ENCODE peak calls at places on chromosomes 3 and 15, in eight cellular contexts. I is PC-9; X is testis; K is left ventricle myocardium inferior; Z is CD8-positive, alpha-beta T cell; C is AG04450; F is tibial nerve; D is heart right ventricle. M is an unnamed sample. For H3K27me3, the result is how much of the 10 kb centered on the place peaks cover.

GRCh38 chr3:182405752-182406151 is 387.6 kb upstream of the ATP11B start:
- DNase-seq in K (no peak), Z (no peak), F (no peak), I (no peak), X (no peak), D (no peak), C (no peak), M (no peak)

GRCh38 chr15:67253517-67254237 is 784 bp downstream of the AAGAB start:
- DNase-seq in C (no peak), D (no peak), Z (no peak), F (no peak), K (no peak), X (no peak), I (no peak), M (no peak)

GRCh38 chr15:65836665-65837064 is 32.6 kb upstream of the RAB11A start:
- DNase-seq in I (no peak), C (no peak), Z (no peak), X (no peak), K (no peak), D (no peak), F (no peak), M (no peak)

GRCh38 chr15:79124388-79124787 is 33.8 kb upstream of the RASGRF1 start:
- DNase-seq in K (no peak), D (no peak), F (no peak), I (no peak), X (no peak), C (no peak), Z (no peak), M (no peak)

GRCh38 chr15:83762367-83762766 is 108.4 kb downstream of the ADAMTSL3 start:
- DNase-seq in D (no peak), X (no peak), F (no peak), K (no peak), Z (no peak), I (no peak), C (no peak), M (no peak)

GRCh38 chr3:166829896-166830295 is 550.2 kb downstream of the ZBBX start:
- DNase-seq in Z (no peak), I (peak), F (no peak), C (no peak), X (no peak), D (no peak), K (no peak), M (no peak)

GRCh38 chr3:152474585-152474984 is 205.9 kb downstream of the MBNL1 start:
- DNase-seq in K (no peak), F (no peak), D (peak), C (no peak), X (peak), I (peak), Z (no peak), M (peak)

GRCh38 chr3:5039585-5039984 is 60.3 kb downstream of the BHLHE40 start:
- DNase-seq in C (no peak), I (no peak), X (no peak), Z (no peak), D (no peak), K (no peak), F (no peak), M (no peak)

GRCh38 chr3:180979949-180980348 is 9.6 kb downstream of the DNAJC19 start:
- DNase-seq in F (no peak), Z (no peak), I (no peak), D (no peak), X (no peak), K (no peak), C (no peak), M (no peak)

GRCh38 chr3:127690823-127691452 is 18.2 kb downstream of the ABTB1 start:
- DNase-seq in K (peak), C (no peak), X (peak), I (peak), F (no peak), D (no peak), Z (no peak), M (no peak)

GRCh38 chr3:99526927-99527326 is 111.5 kb upstream of the COL8A1 start:
- DNase-seq in Z (no peak), I (no peak), K (no peak), D (no peak), F (no peak), X (no peak), C (no peak), M (no peak)

GRCh38 chr3:9270704-9271103 is 21.3 kb upstream of the SRGAP3 start:
- DNase-seq in C (no peak), I (no peak), X (no peak), F (no peak), D (no peak), Z (no peak), K (no peak), M (no peak)

GRCh38 chr15:34271493-34271892 is 46.7 kb downstream of the EMC4 start:
- DNase-seq in C (peak), Z (no peak), X (no peak), F (no peak), K (no peak), I (peak), D (no peak), M (peak)

GRCh38 chr3:118846176-118846575 is 188.5 kb downstream of the IGSF11 start:
- DNase-seq in C (no peak), K (no peak), F (no peak), Z (no peak), X (no peak), I (no peak), D (no peak), M (no peak)

GRCh38 chr15:89828324-89829145 is 13.9 kb upstream of the ANPEP start:
- DNase-seq in F (peak), X (peak), Z (no peak), D (peak), K (peak), I (peak), C (no peak), M (no peak)

GRCh38 chr3:48472673-48472922 is 26.1 kb downstream of the ATRIP start:
- DNase-seq in D (peak), I (peak), X (no peak), K (no peak), Z (no peak), F (no peak), C (no peak), M (no peak)
- TF ChIP-seq CTCF in D (no peak), I (no peak), X (no peak), K (no peak), Z (no peak), F (no peak), C (peak), M (no peak)

GRCh38 chr3:13620776-13621365 is 71.9 kb downstream of the FBLN2 start:
- DNase-seq in C (no peak), D (no peak), I (no peak), Z (no peak), K (no peak), F (no peak), X (no peak), M (no peak)
- H3K4me3 ChIP-seq in C (no peak), D (no peak), I (no peak), Z (peak), K (no peak), F (no peak), X (no peak), M (no peak)

GRCh38 chr3:112074616-112075497 is 11.3 kb upstream of the C3orf52 start:
- DNase-seq in D (no peak), Z (peak), I (peak), X (no peak), F (no peak), K (no peak), C (peak), M (peak)
- H3K27me3 ChIP-seq in D (under half), Z (under half), I (under half), X (under half), F (under half), K (under half), C (under half), M (under half)

GRCh38 chr3:39447637-39448483 is 19.6 kb upstream of the MOBP start:
- DNase-seq in D (peak), F (peak), Z (peak), C (peak), X (peak), I (peak), K (no peak), M (peak)

GRCh38 chr3:39445927-39446326 is 21.6 kb upstream of the MOBP start:
- DNase-seq in X (no peak), Z (no peak), F (no peak), I (no peak), D (no peak), K (no peak), C (no peak), M (no peak)

GRCh38 chr3:39440316-39440715 is 27.2 kb upstream of the MOBP start:
- DNase-seq in K (no peak), D (no peak), F (no peak), C (no peak), I (no peak), X (no peak), Z (no peak), M (no peak)

GRCh38 chr3:39446444-39446843 is 21.0 kb upstream of the MOBP start:
- DNase-seq in I (no peak), F (no peak), X (no peak), C (no peak), K (no peak), D (no peak), Z (no peak), M (no peak)

DNA sequence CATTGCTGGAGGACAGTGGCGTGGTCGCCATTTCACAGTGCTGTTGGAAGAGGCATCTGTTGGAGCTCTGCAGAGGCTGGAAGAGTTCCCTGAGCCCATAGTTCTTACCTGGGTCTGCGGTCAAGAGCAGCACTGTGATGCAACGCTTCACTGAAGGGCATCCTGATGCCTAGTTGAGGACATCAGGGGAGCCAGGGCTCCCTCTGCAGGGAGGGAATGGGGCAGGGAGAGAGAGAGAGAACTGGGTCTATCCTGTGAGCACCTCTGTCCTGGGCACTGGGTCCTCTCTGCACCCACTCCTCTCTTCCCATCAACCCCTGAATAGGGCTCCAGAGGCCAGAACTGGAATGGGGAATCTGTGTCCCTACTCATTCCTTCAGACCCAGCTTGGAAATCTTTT is 23.9 kb upstream of the MOBP start:
- DNase-seq in D (no peak), Z (no peak), F (no peak), K (no peak), I (no peak), C (no peak), X (no peak), M (no peak)
- TF ChIP-seq CTCF in D (no peak), Z (no peak), F (no peak), K (no peak), I (no peak), C (peak), X (no peak), M (peak)

GRCh38 chr15:60120100-60120499 is 116.0 kb downstream of the FOXB1 start:
- DNase-seq in X (no peak), D (no peak), K (no peak), I (no peak), Z (no peak), F (no peak), C (no peak), M (no peak)

GRCh38 chr15:60116456-60117089 is 112.5 kb downstream of the FOXB1 start:
- DNase-seq in Z (no peak), C (no peak), X (no peak), D (no peak), I (no peak), K (no peak), F (no peak), M (no peak)

GRCh38 chr15:60118146-60118545 is 114.0 kb downstream of the FOXB1 start:
- DNase-seq in Z (no peak), K (no peak), I (no peak), X (no peak), F (no peak), D (no peak), C (no peak), M (no peak)

GRCh38 chr15:60119101-60119500 is 115.0 kb downstream of the FOXB1 start:
- DNase-seq in Z (no peak), F (no peak), X (no peak), C (no peak), I (no peak), K (no peak), D (no peak), M (no peak)

DNA sequence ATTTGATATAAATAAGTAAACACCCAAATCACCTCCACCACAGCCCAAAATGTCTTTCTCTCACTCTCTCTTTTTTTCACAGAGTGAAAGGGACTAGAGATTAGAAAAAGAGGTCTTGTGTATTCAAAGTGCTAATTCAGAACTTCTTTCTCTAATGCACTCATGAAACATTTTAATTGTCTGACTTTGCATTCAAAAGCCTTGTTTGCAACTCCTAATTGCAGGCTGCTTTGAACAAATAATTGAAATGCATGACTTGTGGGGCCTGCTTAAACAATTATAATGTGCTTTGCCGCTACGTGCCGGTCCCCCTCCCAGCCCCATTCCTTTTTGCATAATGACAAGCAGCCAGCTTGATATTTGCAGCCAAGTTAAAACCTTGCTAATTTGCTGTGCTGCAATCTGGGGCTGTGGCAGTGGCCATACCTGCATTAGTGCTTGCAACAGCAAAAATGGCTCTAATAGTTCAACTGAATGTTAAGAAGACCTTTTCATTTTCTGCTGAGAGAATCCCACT is 114.5 kb downstream of the FOXB1 start:
- DNase-seq in D (no peak), C (no peak), Z (no peak), X (no peak), F (no peak), I (no peak), K (no peak), M (no peak)
- H3K4me3 ChIP-seq in D (no peak), C (no peak), Z (no peak), X (no peak), F (no peak), I (no peak), K (no peak), M (no peak)

GRCh38 chr3:45980819-45981218 is 14.8 kb downstream of the FYCO1 start:
- DNase-seq in C (no peak), F (no peak), X (no peak), D (no peak), I (no peak), K (no peak), Z (no peak), M (no peak)

GRCh38 chr3:45980229-45980813 is 15.3 kb downstream of the FYCO1 start:
- DNase-seq in C (no peak), Z (no peak), D (no peak), F (no peak), K (no peak), X (no peak), I (no peak), M (no peak)

GRCh38 chr3:45978348-45978747 is 17.3 kb downstream of the FYCO1 start:
- DNase-seq in I (peak), X (no peak), Z (peak), F (no peak), D (no peak), K (no peak), C (no peak), M (no peak)

GRCh38 chr3:45981321-45982038 is 14.1 kb downstream of the FYCO1 start:
- DNase-seq in K (no peak), F (no peak), Z (no peak), I (no peak), X (no peak), C (no peak), D (no peak), M (peak)

DNA sequence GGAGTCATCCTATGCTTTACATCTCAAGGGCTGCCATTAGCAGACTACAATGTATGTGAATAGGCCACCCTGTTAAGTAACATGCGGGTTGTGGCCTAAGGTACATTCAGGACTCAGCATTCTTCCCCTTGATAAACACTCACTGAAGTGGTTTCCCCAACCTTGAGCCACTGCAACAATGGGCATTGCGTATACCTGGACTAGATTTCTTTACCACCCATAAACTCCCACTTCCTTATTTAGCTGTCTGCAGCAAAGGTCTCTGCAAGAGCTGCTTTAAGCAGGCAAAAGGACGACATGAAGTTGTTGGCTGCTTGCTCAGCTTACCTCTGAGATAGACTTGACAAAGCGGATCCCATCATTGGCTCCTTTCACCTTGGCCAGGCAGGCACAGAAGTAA is 16.2 kb downstream of the FYCO1 start:
- DNase-seq in Z (no peak), K (no peak), I (no peak), X (no peak), D (no peak), C (no peak), F (no peak), M (no peak)
- H3K27me3 ChIP-seq in Z (under half), K (under half), I (under half), X (under half), D (under half), C (under half), F (under half), M (under half)

GRCh38 chr15:31497838-31498237 is 171.2 kb downstream of the KLF13 start:
- DNase-seq in Z (no peak), X (no peak), F (no peak), I (no peak), D (no peak), K (no peak), C (no peak), M (no peak)

GRCh38 chr15:31498756-31499155 is 172.1 kb downstream of the KLF13 start:
- DNase-seq in I (no peak), D (no peak), C (no peak), F (no peak), K (no peak), X (no peak), Z (no peak), M (no peak)

GRCh38 chr15:31499236-31499952 is 172.8 kb downstream of the KLF13 start:
- DNase-seq in X (no peak), F (no peak), I (no peak), K (no peak), Z (no peak), C (no peak), D (no peak), M (no peak)

GRCh38 chr15:31499953-31500808 is 173.5 kb downstream of the KLF13 start:
- DNase-seq in K (no peak), I (no peak), C (no peak), X (no peak), D (no peak), Z (no peak), F (no peak), M (no peak)

GRCh38 chr15:31498329-31498728 is 171.7 kb downstream of the KLF13 start:
- DNase-seq in Z (no peak), X (no peak), F (no peak), I (no peak), K (no peak), D (no peak), C (no peak), M (no peak)
- TF ChIP-seq CTCF in Z (no peak), X (no peak), F (no peak), I (no peak), K (no peak), D (no peak), C (no peak), M (no peak)

GRCh38 chr15:96075895-96076294 is 254.6 kb upstream of the NR2F2 start:
- DNase-seq in X (no peak), F (no peak), D (no peak), Z (no peak), K (no peak), C (no peak), I (no peak), M (no peak)
- H3K4me3 ChIP-seq in X (no peak), F (no peak), D (no peak), Z (no peak), K (no peak), C (no peak), I (no peak), M (no peak)

M was measured in kidney epithelial cell.